ENCODE peak calls at places on chromosomes 4 and X, in eight cellular contexts. K, A, V, U, H, Q, J and M are unnamed samples.

GRCh38 chrX:129769467-129770154 is 10.1 kb upstream of the SASH3 start:
- DNase-seq in Q (no peak), V (no peak), K (no peak), H (no peak), A (no peak), J (no peak), U (peak), M (peak)

GRCh38 chr4:185840201-185840600 is 28.2 kb upstream of the SORBS2 start:
- DNase-seq in K (no peak), A (no peak), J (no peak), H (no peak), V (no peak), Q (no peak), U (no peak), M (no peak)

GRCh38 chr4:149296503-149296902 is 519.1 kb downstream of the IQCM start:
- DNase-seq in J (no peak), Q (peak), V (no peak), H (no peak), A (no peak), U (no peak), K (no peak), M (no peak)

GRCh38 chr4:117983541-117984451 is 50.5 kb upstream of the NDST3 start:
- DNase-seq in U (no peak), J (no peak), V (peak), H (no peak), A (peak), Q (peak), K (no peak), M (no peak)

GRCh38 chr4:3673716-3674478 is 92.3 kb upstream of the ADRA2C start:
- DNase-seq in K (no peak), A (no peak), V (no peak), J (no peak), H (no peak), U (no peak), Q (no peak), M (no peak)

GRCh38 chr4:77827343-77827742 is 8.2 kb upstream of the CNOT6L start:
- DNase-seq in J (no peak), K (no peak), V (no peak), A (no peak), U (no peak), H (no peak), Q (no peak), M (no peak)

GRCh38 chr4:141154725-141155124 is 21.5 kb upstream of the RNF150 start:
- DNase-seq in A (no peak), V (no peak), U (no peak), K (no peak), Q (peak), H (no peak), J (no peak), M (no peak)

GRCh38 chr4:94415448-94415847 is 36.3 kb upstream of the PDLIM5 start:
- DNase-seq in Q (no peak), A (no peak), J (no peak), K (no peak), U (no peak), V (no peak), H (no peak), M (no peak)

GRCh38 chr4:113446019-113446418 is 315.5 kb downstream of the CAMK2D start:
- DNase-seq in H (no peak), Q (peak), V (no peak), J (no peak), U (no peak), A (peak), K (no peak), M (no peak)

GRCh38 chr4:88659061-88659889 is 38.4 kb downstream of the NAP1L5 start:
- DNase-seq in J (no peak), A (peak), Q (peak), K (no peak), H (no peak), V (peak), U (peak), M (no peak)

GRCh38 chrX:44042124-44042523 is 68.9 kb upstream of the NDP start:
- DNase-seq in U (no peak), J (no peak), A (no peak), K (no peak), Q (peak), V (no peak), H (no peak), M (no peak)

GRCh38 chrX:47568656-47569295 is 7.8 kb downstream of the ARAF start:
- DNase-seq in A (no peak), V (no peak), U (no peak), Q (peak), J (no peak), K (no peak), H (no peak), M (no peak)

GRCh38 chr4:37715889-37716402 is 29.8 kb upstream of the RELL1 start:
- DNase-seq in J (no peak), A (peak), U (no peak), Q (peak), H (no peak), K (no peak), V (no peak), M (no peak)

GRCh38 chr4:140047017-140047640 is 106.9 kb downstream of the MAML3 start:
- DNase-seq in U (no peak), Q (peak), V (no peak), H (peak), J (no peak), A (no peak), K (no peak), M (no peak)

GRCh38 chr4:126986828-126987227 is 645.9 kb upstream of the INTU start:
- DNase-seq in H (no peak), K (no peak), U (no peak), Q (peak), V (no peak), A (peak), J (no peak), M (no peak)

GRCh38 chr4:11120435-11120834 is 308.3 kb downstream of the HS3ST1 start:
- DNase-seq in U (no peak), Q (no peak), A (no peak), H (no peak), K (no peak), J (no peak), V (no peak), M (no peak)

GRCh38 chr4:39664828-39665731 is 26.4 kb upstream of the SMIM14 start:
- DNase-seq in V (no peak), H (no peak), J (no peak), K (no peak), A (peak), Q (no peak), U (no peak), M (no peak)

GRCh38 chr4:150390531-150390910 is 191.4 kb upstream of the MAB21L2 start:
- DNase-seq in U (no peak), H (no peak), K (no peak), V (no peak), A (no peak), Q (no peak), J (no peak), M (no peak)

GRCh38 chrX:11438767-11439166 is 145.6 kb downstream of the AMELX start:
- DNase-seq in A (no peak), K (no peak), Q (no peak), H (no peak), V (no peak), J (no peak), U (no peak), M (no peak)

GRCh38 chr4:62531731-62532130 is 1331.6 kb downstream of the ADGRL3 start:
- DNase-seq in A (peak), V (no peak), H (no peak), J (no peak), Q (no peak), U (no peak), K (no peak), M (no peak)

GRCh38 chr4:172142331-172142738 is 329.1 kb downstream of the GALNTL6 start:
- DNase-seq in J (no peak), Q (no peak), V (no peak), A (peak), K (no peak), H (no peak), U (no peak), M (no peak)

GRCh38 chr4:77990456-77990855 is 66.7 kb upstream of the FRAS1 start:
- DNase-seq in Q (no peak), V (no peak), J (no peak), H (no peak), U (no peak), K (no peak), A (no peak), M (no peak)

GRCh38 chr4:92514632-92515031 is 210.9 kb downstream of the GRID2 start:
- DNase-seq in V (no peak), A (no peak), Q (no peak), J (no peak), K (no peak), U (no peak), H (no peak), M (no peak)

GRCh38 chrX:131332331-131332730 is 43.2 kb upstream of the IGSF1 start:
- DNase-seq in K (no peak), V (no peak), Q (no peak), H (no peak), A (peak), J (no peak), U (no peak), M (no peak)

GRCh38 chr4:69799337-69799736 is 38.9 kb upstream of the SULT1B1 start:
- DNase-seq in Q (no peak), K (no peak), H (no peak), J (no peak), V (no peak), U (no peak), A (no peak), M (no peak)

GRCh38 chr4:54954656-54955388 is 170.6 kb downstream of the KDR start:
- DNase-seq in Q (peak), U (no peak), V (no peak), J (no peak), H (peak), A (no peak), K (no peak), M (no peak)

GRCh38 chr4:89469930-89470375 is 162.4 kb upstream of the GPRIN3 start:
- DNase-seq in H (no peak), Q (peak), A (peak), V (peak), J (no peak), U (no peak), K (no peak), M (no peak)

GRCh38 chrX:154411322-154411980 is at the start of gene TAFAZZIN:
- DNase-seq in H (peak), V (peak), Q (peak), K (peak), U (peak), J (no peak), A (peak), M (peak)

GRCh38 chr4:96558466-96558865 is 718.6 kb downstream of the PDHA2 start:
- DNase-seq in K (no peak), A (no peak), H (no peak), U (no peak), V (no peak), J (no peak), Q (no peak), M (no peak)

GRCh38 chr4:8581094-8581861 is 1.1 kb downstream of the GPR78 start:
- DNase-seq in J (no peak), H (no peak), Q (no peak), A (no peak), V (no peak), U (no peak), K (no peak), M (no peak)

GRCh38 chr4:14771091-14771490 is 231.2 kb upstream of the CPEB2 start:
- DNase-seq in A (no peak), U (no peak), J (no peak), K (no peak), Q (peak), V (no peak), H (no peak), M (no peak)

GRCh38 chr4:112214397-112215264 is 17.0 kb upstream of the AP1AR start:
- DNase-seq in K (no peak), Q (peak), A (peak), J (no peak), U (no peak), V (peak), H (no peak), M (no peak)

GRCh38 chrX:103656623-103657022 is 27.8 kb downstream of the TCEAL1 start:
- DNase-seq in A (peak), J (no peak), H (no peak), V (no peak), U (no peak), Q (peak), K (no peak), M (no peak)

GRCh38 chrX:117094149-117094548 is 631.4 kb upstream of the CT83 start:
- DNase-seq in Q (no peak), V (no peak), U (no peak), A (no peak), J (no peak), H (no peak), K (no peak), M (no peak)

GRCh38 chr4:184818216-184818564 is 7.6 kb downstream of the ACSL1 start:
- DNase-seq in J (no peak), U (no peak), Q (no peak), V (no peak), H (no peak), K (no peak), A (no peak), M (no peak)

GRCh38 chrX:153969125-153969903 is 2.3 kb downstream of the HCFC1 start:
- DNase-seq in U (no peak), Q (no peak), V (no peak), J (no peak), H (no peak), K (no peak), A (no peak), M (no peak)

GRCh38 chr4:165992263-165992662 is 119.2 kb downstream of the TLL1 start:
- DNase-seq in A (no peak), Q (no peak), H (no peak), U (no peak), K (no peak), V (no peak), J (no peak), M (no peak)

GRCh38 chr4:91758487-91758886 is 545.3 kb upstream of the GRID2 start:
- DNase-seq in K (no peak), J (no peak), U (no peak), Q (peak), V (no peak), A (peak), H (no peak), M (no peak)